ENCODE peak calls at places on chromosome 22, in four cellular contexts. D is HepG2, F is HCT116, S is K562. Q is an unnamed sample.

GRCh38 chr22:27542602-27543001 is 259.0 kb downstream of the MN1 start:
- DNase-seq in S (no peak), F (no peak), D (no peak), Q (no peak)

GRCh38 chr22:41992496-41992895 is 6.1 kb upstream of the WBP2NL start:
- DNase-seq in F (no peak), D (no peak), S (no peak), Q (no peak)

GRCh38 chr22:47571616-47572015 is 809.2 kb downstream of the TBC1D22A start:
- DNase-seq in F (no peak), S (no peak), D (no peak), Q (no peak)

GRCh38 chr22:40605676-40606250 is 30.8 kb downstream of the MRTFA start:
- DNase-seq in D (no peak), S (no peak), F (no peak), Q (no peak)

GRCh38 chr22:49658902-49659280 is 168.8 kb downstream of the BRD1 start:
- DNase-seq in D (no peak), F (no peak), S (no peak), Q (no peak)

GRCh38 chr22:31579835-31580242 is 82.2 kb downstream of the PISD start:
- DNase-seq in D (peak; percentile 96), S (no peak), F (no peak), Q (no peak)

GRCh38 chr22:46090051-46090591 is 60.2 kb upstream of the PPARA start:
- DNase-seq in F (no peak), D (no peak), S (no peak), Q (no peak)

GRCh38 chr22:49297286-49297870 is 530.3 kb downstream of the BRD1 start:
- DNase-seq in S (no peak), D (no peak), F (no peak), Q (no peak)

GRCh38 chr22:37994049-37994448 is 9.7 kb upstream of the SOX10 start:
- DNase-seq in D (no peak), F (no peak), S (no peak), Q (no peak)

GRCh38 chr22:27750866-27751265 is 50.7 kb downstream of the MN1 start:
- DNase-seq in S (no peak), F (no peak), D (no peak), Q (no peak)

GRCh38 chr22:48277868-48278581 is 1515.6 kb downstream of the TBC1D22A start:
- DNase-seq in S (no peak), D (no peak), F (no peak), Q (no peak)

GRCh38 chr22:22684605-22685561 is 40.5 kb downstream of the GGTLC2 start:
- DNase-seq in S (peak; percentile 86), F (no peak), D (no peak), Q (no peak)

GRCh38 chr22:37742374-37743092 is 45.7 kb downstream of the TRIOBP start:
- DNase-seq in F (peak; percentile 96), D (no peak), S (peak; percentile 25), Q (no peak)

GRCh38 chr22:46286941-46287872 is 9.5 kb upstream of the GTSE1 start:
- DNase-seq in F (no peak), S (no peak), D (no peak), Q (no peak)

GRCh38 chr22:22344430-22344829 is 99.8 kb downstream of the VPREB1 start:
- DNase-seq in D (no peak), S (no peak), F (no peak), Q (no peak)

GRCh38 chr22:38223289-38223960 is 21.6 kb downstream of the MAFF start:
- DNase-seq in D (no peak), F (no peak), S (no peak), Q (no peak)

GRCh38 chr22:50699001-50699753 is 26.6 kb downstream of the SHANK3 start:
- DNase-seq in D (no peak), F (no peak), S (no peak), Q (no peak)

GRCh38 chr22:27726726-27727449 is 74.7 kb downstream of the MN1 start:
- DNase-seq in S (peak; percentile 95), D (peak; percentile 4), F (no peak), Q (no peak)

GRCh38 chr22:37358917-37359316 is 68.4 kb downstream of the ELFN2 start:
- DNase-seq in D (no peak), S (no peak), F (no peak), Q (no peak)

GRCh38 chr22:39595622-39596182 is 25.1 kb downstream of the CACNA1I start:
- DNase-seq in D (no peak), F (no peak), S (no peak), Q (no peak)

GRCh38 chr22:39594411-39594810 is 23.9 kb downstream of the CACNA1I start:
- DNase-seq in S (no peak), F (no peak), D (no peak), Q (no peak)

GRCh38 chr22:39593931-39594285 is 23.4 kb downstream of the CACNA1I start:
- DNase-seq in D (no peak), S (no peak), F (no peak), Q (no peak)

GRCh38 chr22:39592104-39593060 is 21.8 kb downstream of the CACNA1I start:
- DNase-seq in F (peak; percentile 58), D (no peak), S (no peak), Q (no peak)

GRCh38 chr22:39593061-39593930 is 22.7 kb downstream of the CACNA1I start:
- DNase-seq in D (no peak), F (no peak), S (no peak), Q (no peak)
- H3K27ac ChIP-seq in D (no peak overlapping the region), F (no peak overlapping the region), S (no peak overlapping the region), Q (peak overlapping the region; percentile 66)

GRCh38 chr22:29344137-29344536 is 28.6 kb upstream of the RASL10A start:
- DNase-seq in F (peak; percentile 86), D (peak; percentile 12), S (no peak), Q (peak; percentile 58)

GRCh38 chr22:29343313-29343805 is 27.9 kb upstream of the RASL10A start:
- DNase-seq in D (no peak), F (no peak), S (no peak), Q (no peak)

GRCh38 chr22:29346659-29347058 is 31.2 kb upstream of the RASL10A start:
- DNase-seq in D (no peak), S (no peak), F (no peak), Q (no peak)

GRCh38 chr22:29348956-29349355 is 33.5 kb upstream of the RASL10A start:
- DNase-seq in S (no peak), D (no peak), F (no peak), Q (no peak)

DNA sequence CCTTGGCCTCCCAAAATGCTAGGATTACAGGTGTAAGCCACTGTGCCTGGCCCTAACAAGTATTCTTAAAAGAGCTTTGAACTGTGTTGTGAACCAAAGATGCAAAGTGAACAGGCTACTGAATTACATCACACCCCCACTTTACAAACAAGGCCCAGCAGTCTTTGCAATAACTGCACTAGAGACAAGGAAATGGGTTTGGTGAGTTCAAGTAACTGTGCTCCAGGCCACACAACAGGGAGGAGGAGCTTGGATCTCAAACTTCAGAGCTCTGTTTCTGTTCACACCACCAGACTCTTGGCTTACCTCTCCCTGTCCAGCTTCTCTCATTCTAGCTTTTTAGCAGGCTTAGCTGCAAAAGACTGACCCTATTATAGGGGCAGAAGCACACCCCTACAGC is 30.4 kb upstream of the RASL10A start:
- DNase-seq in S (no peak), D (no peak), F (no peak), Q (no peak)
- TF ChIP-seq TCF7L2 in S (no peak), D (no peak), F (no peak), Q (no peak)

GRCh38 chr22:30325065-30325720 is 1.5 kb downstream of the TBC1D10A start:
- DNase-seq in S (peak; percentile 54), D (no peak), F (no peak), Q (no peak)
- H3K4me3 ChIP-seq in S (no peak overlapping the region), D (peak overlapping the region; percentile 89), F (peak overlapping the region; percentile 69), Q (peak overlapping the region; percentile 60)

GRCh38 chr22:20292673-20293232 is 24.6 kb upstream of the RTN4R start:
- DNase-seq in F (no peak), D (no peak), S (no peak), Q (no peak)
- H3K27ac ChIP-seq in F (no peak overlapping the region), D (no peak overlapping the region), S (no peak overlapping the region), Q (no peak overlapping the region)

DNA sequence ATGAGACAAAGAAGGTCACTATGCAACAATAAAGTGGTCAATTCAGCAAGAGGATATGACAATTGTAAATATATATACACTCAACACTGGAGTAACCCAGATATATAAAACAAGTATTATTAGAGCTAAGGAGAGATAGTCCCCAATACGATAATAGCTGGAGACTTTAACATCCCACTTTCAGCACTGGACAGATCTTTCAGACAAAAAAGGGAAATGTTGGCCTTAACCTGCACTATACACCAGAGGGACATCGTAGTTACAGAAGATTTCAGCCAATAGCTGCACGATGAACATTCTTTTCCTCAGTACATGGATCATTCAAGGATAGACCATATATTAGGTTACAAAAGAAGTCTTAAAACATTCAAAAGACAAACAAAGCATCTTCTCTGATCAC is 29.9 kb downstream of the PIWIL3 start:
- DNase-seq in D (no peak), F (no peak), S (no peak), Q (no peak)
- TF ChIP-seq TCF7L2 in D (no peak), F (no peak), S (no peak), Q (no peak)

DNA sequence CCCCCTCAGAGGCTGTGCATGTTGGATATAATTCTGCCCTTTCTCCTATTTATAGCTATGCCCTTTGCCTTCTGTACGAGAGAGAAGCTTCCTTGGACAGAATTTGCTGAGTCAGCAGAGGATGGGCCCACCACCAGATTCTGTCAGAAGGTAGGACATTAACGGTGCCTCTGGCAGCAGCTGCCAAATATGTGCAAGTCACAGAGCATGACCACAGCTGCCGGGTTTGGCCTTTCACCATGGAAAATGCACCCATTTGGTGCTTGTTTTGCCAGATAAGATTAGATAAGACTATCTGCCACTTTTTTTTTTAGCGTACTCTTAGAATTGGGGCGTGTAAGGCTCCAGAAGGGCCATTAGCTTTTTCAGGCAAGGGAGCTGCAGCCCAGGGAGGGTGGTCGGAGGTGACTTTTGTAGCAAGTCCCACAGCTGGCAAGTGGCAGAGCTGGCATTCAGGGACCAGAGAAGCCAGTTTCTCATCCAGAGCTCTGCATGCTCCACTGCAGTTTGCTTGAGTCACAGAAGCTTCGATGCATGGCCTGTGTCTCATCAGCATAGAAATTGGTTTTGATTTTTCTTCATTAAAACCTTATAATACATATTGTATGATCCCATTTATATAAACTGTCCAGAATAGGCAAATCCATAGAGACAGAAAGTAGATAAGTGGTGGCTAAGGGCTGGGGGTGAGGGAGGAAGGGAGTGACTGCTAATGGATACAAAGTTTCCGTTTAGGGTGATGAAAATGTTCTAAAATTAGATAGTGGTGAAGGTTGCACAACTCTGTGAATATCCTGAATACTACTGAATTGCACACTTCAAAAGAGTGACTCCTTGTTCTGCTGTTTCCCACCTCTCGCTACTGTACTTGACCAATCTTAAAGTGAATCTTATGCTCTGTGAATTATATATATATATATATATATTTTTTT is 15.8 kb downstream of the UPB1 start:
- DNase-seq in S (peak; percentile 59), D (peak; percentile 51), F (no peak), Q (no peak)
- H3K4me3 ChIP-seq in S (no peak overlapping the region), D (peak overlapping the region; percentile 5), F (no peak overlapping the region), Q (no peak overlapping the region)

Q was measured in Panc1.